ENCODE peak calls at places on chromosomes 5 and 9, in four cellular contexts. S is heart left ventricle, M is MM.1S, R is cardiac muscle cell. I is an unnamed sample. For H3K4me1, the result is how much of the 10 kb centered on the place peaks cover.

GRCh38 chr5:160769264-160769663 is 82.7 kb downstream of the ATP10B start:
- DNase-seq in M (no peak), S (no peak), R (no peak), I (no peak)

GRCh38 chr9:131714161-131714646 is 25.7 kb downstream of the RAPGEF1 start:
- DNase-seq in S (peak), R (no peak), M (no peak), I (no peak)

GRCh38 chr5:94432499-94432898 is 185.9 kb downstream of the KIAA0825 start:
- DNase-seq in R (no peak), S (no peak), M (no peak), I (no peak)

GRCh38 chr9:98997580-98997979 is 53.9 kb downstream of the COL15A1 start:
- DNase-seq in R (peak), S (peak), M (no peak), I (peak)

GRCh38 chr9:89848060-89849040 is 243.5 kb downstream of the GADD45G start:
- DNase-seq in M (no peak), R (no peak), S (no peak), I (peak)

GRCh38 chr5:116612431-116612830 is 37.8 kb upstream of the SEMA6A start:
- DNase-seq in M (no peak), R (no peak), S (no peak), I (no peak)

GRCh38 chr5:35031276-35031675 is 16.5 kb downstream of the AGXT2 start:
- DNase-seq in S (no peak), M (no peak), R (no peak), I (no peak)

GRCh38 chr5:159286420-159287035 is 23.4 kb downstream of the UBLCP1 start:
- DNase-seq in R (peak), M (peak), S (no peak), I (no peak)

GRCh38 chr9:35028341-35028740 is 38.8 kb downstream of the DNAJB5 start:
- DNase-seq in M (no peak), R (no peak), S (no peak), I (no peak)

GRCh38 chr9:107587175-107587963 is 97.8 kb upstream of the KLF4 start:
- DNase-seq in S (peak), R (no peak), M (no peak), I (no peak)

GRCh38 chr5:132101385-132101880 is 27.8 kb downstream of the CSF2 start:
- DNase-seq in M (no peak), S (no peak), R (no peak), I (no peak)

GRCh38 chr5:132102944-132103343 is 29.4 kb downstream of the CSF2 start:
- DNase-seq in M (no peak), R (no peak), S (no peak), I (no peak)

GRCh38 chr5:132103380-132103951 is 29.9 kb downstream of the CSF2 start:
- DNase-seq in R (peak), S (peak), M (peak), I (no peak)

GRCh38 chr5:132100672-132101261 is 27.2 kb downstream of the CSF2 start:
- DNase-seq in M (peak), R (no peak), S (no peak), I (no peak)

GRCh38 chr5:132102101-132102701 is 28.6 kb downstream of the CSF2 start:
- DNase-seq in R (peak), S (no peak), M (no peak), I (no peak)
- H3K27ac ChIP-seq in R (no peak), S (no peak), M (peak), I (peak)

GRCh38 chr5:91302335-91302734 is 80.8 kb downstream of the ARRDC3 start:
- DNase-seq in R (no peak), M (no peak), S (no peak), I (no peak)

GRCh38 chr5:91305640-91306039 is 77.5 kb downstream of the ARRDC3 start:
- DNase-seq in S (no peak), R (no peak), M (no peak), I (no peak)

GRCh38 chr5:91302958-91303357 is 80.2 kb downstream of the ARRDC3 start:
- DNase-seq in R (no peak), S (no peak), M (no peak), I (no peak)

GRCh38 chr5:91307023-91307422 is 76.1 kb downstream of the ARRDC3 start:
- DNase-seq in R (no peak), S (no peak), M (no peak), I (no peak)

DNA sequence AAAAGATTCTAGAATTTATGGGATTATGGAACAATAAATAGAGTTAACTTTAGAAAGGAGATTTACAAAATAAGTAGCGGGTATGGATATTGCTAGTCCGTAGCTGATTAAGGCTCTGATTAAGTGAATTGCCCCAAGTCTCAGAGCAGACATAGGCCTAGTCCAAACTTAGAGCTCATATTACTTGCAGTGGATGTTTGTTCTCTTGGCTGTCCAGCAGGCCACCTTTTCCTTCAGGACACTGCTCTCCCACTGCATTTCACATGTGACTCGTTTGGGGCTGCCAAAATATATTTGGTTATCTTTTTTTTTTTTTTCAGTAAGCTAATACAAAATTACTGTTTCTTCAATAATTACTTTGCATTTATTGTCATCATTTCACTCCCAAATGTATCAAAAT is 76.6 kb downstream of the ARRDC3 start:
- DNase-seq in M (no peak), S (no peak), R (no peak), I (no peak)
- TF ChIP-seq CTCF in M (no peak), S (no peak), R (no peak), I (no peak)

DNA sequence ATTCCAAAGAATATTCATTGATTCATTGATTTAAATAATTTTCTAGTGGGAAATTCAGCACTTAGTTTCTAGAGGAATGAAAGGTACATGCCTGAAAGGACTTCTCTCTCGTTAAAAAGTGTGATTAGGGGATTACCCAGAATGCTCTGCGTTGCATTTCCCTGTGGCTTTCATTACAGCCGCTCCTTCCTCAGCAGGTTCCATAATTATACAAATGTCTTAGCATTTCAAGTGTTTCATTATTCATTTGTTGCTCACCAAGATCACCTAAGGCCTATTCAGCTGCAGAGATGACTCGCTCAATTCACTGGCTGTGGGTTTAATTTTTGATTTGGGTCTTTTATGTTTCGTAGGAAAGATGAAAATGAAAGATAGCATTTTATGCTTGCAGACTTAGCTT is 52.8 kb downstream of the SPATA31C2 start:
- DNase-seq in S (no peak), R (no peak), M (no peak), I (no peak)
- H3K4me1 ChIP-seq in S (under half), R (under half), M (under half), I (under half)

DNA sequence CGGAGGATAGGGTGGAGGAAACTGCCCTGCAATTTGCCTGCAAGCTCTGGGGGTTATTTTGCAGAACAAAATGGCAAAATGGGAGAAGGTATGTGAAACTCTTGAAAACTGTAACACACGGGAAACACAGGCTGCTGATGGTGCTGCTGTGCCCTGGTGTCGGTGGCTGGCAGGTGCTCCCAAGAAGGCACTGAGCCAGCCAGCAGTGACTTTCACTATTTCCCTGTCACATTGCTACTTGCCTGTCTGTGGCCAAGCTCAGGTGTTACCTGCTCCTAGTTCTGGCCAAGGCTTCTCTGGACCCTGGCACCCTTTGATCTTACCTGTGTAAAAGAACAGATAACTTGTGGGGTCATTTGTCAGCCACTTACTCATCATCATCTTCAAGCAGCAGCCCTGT is 102.2 kb downstream of the CMYA5 start:
- DNase-seq in S (no peak), R (no peak), M (peak), I (no peak)
- H3K27ac ChIP-seq in S (no peak), R (no peak), M (no peak), I (no peak)

DNA sequence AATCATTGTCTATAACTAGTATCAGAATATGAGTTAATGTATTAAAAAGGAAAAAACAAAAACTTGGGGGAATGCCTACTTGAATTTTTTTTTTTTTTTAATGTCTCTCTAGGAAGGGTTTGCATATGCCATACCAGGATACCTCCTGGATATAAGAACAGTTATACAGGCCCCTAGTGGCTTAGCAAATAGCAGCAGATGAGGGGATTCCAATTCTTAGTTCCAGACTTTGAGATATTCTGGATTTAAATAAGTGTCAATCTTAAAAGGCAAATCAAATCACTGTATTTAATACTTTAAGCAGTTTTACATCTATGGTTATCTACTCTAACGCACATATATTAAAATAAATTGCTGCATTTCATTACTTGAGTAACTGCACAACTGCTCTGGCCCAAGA is 1055.5 kb upstream of the DMAC1 start:
- DNase-seq in S (no peak), R (peak), M (peak), I (no peak)
- TF ChIP-seq CTCF in S (peak), R (peak), M (peak), I (no peak)

GRCh38 chr9:127966416-127967150 is 14.2 kb downstream of the EEIG1 start:
- DNase-seq in R (no peak), S (no peak), M (no peak), I (no peak)
- H3K4me1 ChIP-seq in R (under half), S (half or more), M (under half), I (half or more)

GRCh38 chr5:55732592-55732991 is 5.3 kb upstream of the DDX4 start:
- DNase-seq in R (no peak), S (no peak), M (no peak), I (no peak)
- H3K27ac ChIP-seq in R (no peak), S (no peak), M (no peak), I (no peak)

GRCh38 chr9:93164085-93164484 is 19.9 kb upstream of the WNK2 start:
- DNase-seq in R (no peak), M (no peak), S (no peak), I (no peak)
- TF ChIP-seq CTCF in R (no peak), M (no peak), S (no peak), I (no peak)

GRCh38 chr5:54693936-54694510 is 176.5 kb downstream of the SNX18 start:
- DNase-seq in R (no peak), M (no peak), S (no peak), I (no peak)

GRCh38 chr5:54692631-54693030 is 175.1 kb downstream of the SNX18 start:
- DNase-seq in R (no peak), M (no peak), S (no peak), I (no peak)

GRCh38 chr5:54691644-54692043 is 174.1 kb downstream of the SNX18 start:
- DNase-seq in M (no peak), R (no peak), S (no peak), I (no peak)

GRCh38 chr5:54695198-54695966 is 177.8 kb downstream of the SNX18 start:
- DNase-seq in S (no peak), M (no peak), R (no peak), I (peak)

DNA sequence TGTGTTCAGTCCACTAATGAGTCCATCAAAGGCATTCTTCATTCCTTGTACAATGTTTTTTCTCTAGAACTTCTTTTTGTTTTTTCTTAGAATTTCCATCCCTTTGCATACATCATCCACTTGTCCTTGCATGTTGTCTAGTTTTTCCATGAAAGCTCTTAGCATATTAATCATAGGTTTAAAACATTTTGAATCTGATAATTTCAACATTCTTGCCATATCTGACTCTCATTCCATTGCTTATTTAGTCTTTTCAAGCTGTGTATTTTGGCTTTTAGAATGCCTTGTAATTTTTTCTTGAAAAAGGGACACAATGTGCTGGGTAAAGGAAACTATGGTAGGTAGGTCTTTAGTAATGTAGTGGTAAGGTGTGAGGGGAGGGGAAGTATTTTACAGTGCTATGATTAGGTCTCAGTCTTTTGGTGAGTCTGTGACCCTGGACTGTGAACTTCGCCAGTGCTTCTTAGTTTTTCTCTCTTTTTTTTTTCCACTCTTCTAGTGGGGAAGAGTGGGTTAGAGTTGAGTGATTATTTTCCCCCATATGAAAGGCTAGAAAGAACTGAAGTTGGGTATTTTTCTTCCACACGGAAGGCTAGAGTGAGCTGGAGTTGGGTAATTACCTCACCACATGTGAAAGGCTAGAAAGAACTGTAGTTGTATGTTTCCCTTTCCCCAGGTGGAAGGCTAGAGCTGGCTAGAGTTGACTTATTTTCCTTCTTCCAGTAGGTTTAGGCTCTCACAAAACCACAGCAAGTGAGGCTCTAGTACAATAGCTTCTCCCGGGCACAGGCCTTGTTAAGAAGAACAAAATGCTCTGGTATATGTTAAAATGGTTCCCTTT is 172.1 kb downstream of the SNX18 start:
- DNase-seq in R (no peak), M (no peak), S (no peak), I (no peak)
- H3K4me1 ChIP-seq in R (under half), M (under half), S (under half), I (under half)

I was measured in vagina.